ENCODE peak calls at places on chromosomes 4 and X, in five cellular contexts. One of them, this sample, is unnamed.

GRCh38 chr4:72295966-72296557 is 264.3 kb downstream of the NPFFR2 start:
- DNase-seq in neural crest cell: no peak
- DNase-seq in HFF-Myc: peak; percentile 50
- DNase-seq in mesothelial cell of epicardium: no peak
- DNase-seq in MM.1S: peak; percentile 51
- DNase-seq in this sample: peak; percentile 15

GRCh38 chr4:13642576-13642975 is 15.1 kb upstream of the BOD1L1 start:
- DNase-seq in mesothelial cell of epicardium: no peak
- DNase-seq in neural crest cell: no peak
- DNase-seq in MM.1S: no peak
- DNase-seq in HFF-Myc: no peak
- DNase-seq in this sample: no peak

GRCh38 chr4:102356562-102357202 is 11.4 kb upstream of the SLC39A8 start:
- DNase-seq in mesothelial cell of epicardium: no peak
- DNase-seq in neural crest cell: no peak
- DNase-seq in MM.1S: no peak
- DNase-seq in HFF-Myc: no peak
- DNase-seq in this sample: no peak

GRCh38 chrX:153400146-153401132 is 711 bp downstream of the PNMA6E start:
- DNase-seq in MM.1S: peak; percentile 48
- DNase-seq in mesothelial cell of epicardium: no peak
- DNase-seq in HFF-Myc: no peak
- DNase-seq in neural crest cell: peak; percentile 53
- DNase-seq in this sample: peak; percentile 88

GRCh38 chr4:73867783-73868182 is 1.4 kb upstream of the CXCL1 start:
- DNase-seq in neural crest cell: no peak
- DNase-seq in HFF-Myc: no peak
- DNase-seq in MM.1S: no peak
- DNase-seq in mesothelial cell of epicardium: no peak
- DNase-seq in this sample: no peak

GRCh38 chr4:8910822-8911310 is 39.2 kb upstream of the HMX1 start:
- DNase-seq in neural crest cell: no peak
- DNase-seq in HFF-Myc: no peak
- DNase-seq in mesothelial cell of epicardium: no peak
- DNase-seq in MM.1S: no peak
- DNase-seq in this sample: peak; percentile 22

GRCh38 chr4:147829401-147830101 is 97.7 kb downstream of the ARHGAP10 start:
- DNase-seq in mesothelial cell of epicardium: no peak
- DNase-seq in MM.1S: no peak
- DNase-seq in HFF-Myc: no peak
- DNase-seq in neural crest cell: no peak
- DNase-seq in this sample: no peak

GRCh38 chrX:100368167-100368566 is 41.9 kb downstream of the PCDH19 start:
- DNase-seq in neural crest cell: peak; percentile 12
- DNase-seq in HFF-Myc: no peak
- DNase-seq in mesothelial cell of epicardium: no peak
- DNase-seq in MM.1S: peak; percentile 23
- DNase-seq in this sample: peak; percentile 17

GRCh38 chr4:147542229-147542990 is 61.5 kb downstream of the EDNRA start:
- DNase-seq in mesothelial cell of epicardium: no peak
- DNase-seq in HFF-Myc: no peak
- DNase-seq in neural crest cell: no peak
- DNase-seq in MM.1S: no peak
- DNase-seq in this sample: no peak

GRCh38 chr4:154569584-154569983 is 6.8 kb downstream of the FGB start:
- DNase-seq in MM.1S: no peak
- DNase-seq in HFF-Myc: no peak
- DNase-seq in neural crest cell: no peak
- DNase-seq in mesothelial cell of epicardium: no peak
- DNase-seq in this sample: no peak
- TF ChIP-seq CTCF in MM.1S: no peak
- TF ChIP-seq CTCF in HFF-Myc: no peak
- TF ChIP-seq CTCF in neural crest cell: no peak
- TF ChIP-seq CTCF in mesothelial cell of epicardium: no peak
- TF ChIP-seq CTCF in this sample: no peak

GRCh38 chr4:80335554-80336358 is at the start of gene CFAP299:
- DNase-seq in HFF-Myc: peak; percentile 74
- DNase-seq in mesothelial cell of epicardium: peak; percentile 75
- DNase-seq in neural crest cell: peak; percentile 74
- DNase-seq in MM.1S: peak; percentile 90
- DNase-seq in this sample: peak; percentile 72
- TF ChIP-seq CTCF in HFF-Myc: peak; percentile 60
- TF ChIP-seq CTCF in mesothelial cell of epicardium: peak; percentile 40
- TF ChIP-seq CTCF in neural crest cell: peak; percentile 67
- TF ChIP-seq CTCF in MM.1S: peak; percentile 53
- TF ChIP-seq CTCF in this sample: peak; percentile 32

GRCh38 chrX:42289492-42290385 is 366.4 kb upstream of the CASK start:
- DNase-seq in MM.1S: no peak
- DNase-seq in HFF-Myc: no peak
- DNase-seq in neural crest cell: no peak
- DNase-seq in mesothelial cell of epicardium: no peak
- DNase-seq in this sample: no peak

GRCh38 chrX:42290608-42291007 is 367.3 kb upstream of the CASK start:
- DNase-seq in neural crest cell: no peak
- DNase-seq in HFF-Myc: no peak
- DNase-seq in MM.1S: no peak
- DNase-seq in mesothelial cell of epicardium: no peak
- DNase-seq in this sample: no peak
- TF ChIP-seq CTCF in neural crest cell: peak; percentile 30
- TF ChIP-seq CTCF in HFF-Myc: no peak
- TF ChIP-seq CTCF in MM.1S: peak; percentile 19
- TF ChIP-seq CTCF in mesothelial cell of epicardium: no peak
- TF ChIP-seq CTCF in this sample: no peak

GRCh38 chrX:137234651-137235402 is 201.0 kb upstream of the GPR101 start:
- DNase-seq in neural crest cell: no peak
- DNase-seq in mesothelial cell of epicardium: no peak
- DNase-seq in HFF-Myc: no peak
- DNase-seq in MM.1S: no peak
- DNase-seq in this sample: no peak
- TF ChIP-seq CTCF in neural crest cell: no peak
- TF ChIP-seq CTCF in mesothelial cell of epicardium: no peak
- TF ChIP-seq CTCF in HFF-Myc: no peak
- TF ChIP-seq CTCF in MM.1S: no peak
- TF ChIP-seq CTCF in this sample: no peak

GRCh38 chrX:19040373-19040772 is 56.5 kb upstream of the PHKA2 start:
- DNase-seq in HFF-Myc: no peak
- DNase-seq in MM.1S: no peak
- DNase-seq in mesothelial cell of epicardium: no peak
- DNase-seq in neural crest cell: no peak
- DNase-seq in this sample: no peak
- TF ChIP-seq CTCF in HFF-Myc: no peak
- TF ChIP-seq CTCF in MM.1S: no peak
- TF ChIP-seq CTCF in mesothelial cell of epicardium: peak; percentile 64
- TF ChIP-seq CTCF in neural crest cell: peak; percentile 63
- TF ChIP-seq CTCF in this sample: peak; percentile 30

DNA sequence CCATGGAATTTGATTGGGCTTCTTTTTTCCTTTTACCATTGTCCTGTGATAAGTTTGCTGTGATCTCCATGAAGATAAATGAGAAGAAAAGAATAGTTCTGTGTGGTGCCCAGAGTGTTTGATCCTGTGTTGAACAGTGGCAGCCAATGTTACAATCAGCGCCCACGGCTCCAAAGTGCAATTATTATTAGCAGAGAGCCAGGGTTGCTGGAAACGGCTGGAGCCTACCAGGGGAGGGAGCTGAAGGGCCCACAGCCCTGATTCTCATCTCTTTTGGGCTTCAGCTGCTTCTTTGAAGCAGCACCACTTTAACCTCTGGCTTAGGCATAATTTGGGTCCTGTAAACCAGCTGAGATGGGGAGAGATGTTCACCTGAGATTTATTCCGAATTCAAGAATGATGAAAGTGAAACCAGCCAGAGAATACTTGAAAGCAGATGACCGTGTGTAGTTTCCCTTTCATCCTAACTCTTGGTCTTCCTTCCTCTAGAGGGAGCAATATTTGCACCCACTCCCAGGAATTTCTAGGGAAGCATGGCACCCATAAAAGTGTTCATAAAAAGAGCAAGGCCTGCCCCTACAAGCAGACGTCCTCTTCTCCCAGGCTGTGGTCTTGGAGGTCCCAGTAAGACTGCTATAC is 298.3 kb downstream of the EVC2 start:
- DNase-seq in mesothelial cell of epicardium: no peak
- DNase-seq in HFF-Myc: no peak
- DNase-seq in neural crest cell: no peak
- DNase-seq in MM.1S: peak; percentile 36
- DNase-seq in this sample: no peak
- TF ChIP-seq CTCF in mesothelial cell of epicardium: no peak
- TF ChIP-seq CTCF in HFF-Myc: no peak
- TF ChIP-seq CTCF in neural crest cell: no peak
- TF ChIP-seq CTCF in MM.1S: peak; percentile 42
- TF ChIP-seq CTCF in this sample: no peak

DNA sequence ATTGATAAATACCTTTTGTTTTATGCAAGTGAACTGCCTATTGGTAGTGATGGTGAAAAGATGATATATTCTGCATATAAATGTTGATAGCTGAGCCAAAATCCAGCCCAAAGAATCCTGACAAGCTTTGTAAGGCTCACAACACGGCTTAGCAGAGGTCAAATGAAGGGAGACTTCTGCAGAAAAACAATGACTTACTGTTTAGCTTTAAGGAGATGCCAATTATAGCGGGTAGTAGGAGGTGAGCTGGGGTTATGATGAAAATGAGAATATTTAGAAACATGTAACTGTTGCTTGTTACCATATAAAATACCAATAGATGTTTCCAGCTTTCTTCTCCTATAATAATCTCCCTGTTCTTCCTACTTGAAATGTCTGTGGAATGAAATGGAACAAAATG is 97.1 kb downstream of the AFF1 start:
- DNase-seq in MM.1S: no peak
- DNase-seq in neural crest cell: no peak
- DNase-seq in HFF-Myc: no peak
- DNase-seq in mesothelial cell of epicardium: no peak
- DNase-seq in this sample: no peak
- TF ChIP-seq CTCF in MM.1S: no peak
- TF ChIP-seq CTCF in neural crest cell: no peak
- TF ChIP-seq CTCF in HFF-Myc: no peak
- TF ChIP-seq CTCF in mesothelial cell of epicardium: no peak
- TF ChIP-seq CTCF in this sample: no peak

This sample was measured in GM13977.